ENCODE peak calls at places on chromosome 16, in eight cellular contexts. O is NCI-H1694; L is hippocampal formation; J is stimulated activated CD8-positive, alpha-beta memory T cell treated with anti-CD3 and anti-CD28 coated beads, Interleukin-7, amount 100 ng/mL, for 48 hours; E is HTR-8/SVneo; A is cardiac fibroblast; U is T-helper 1 cell; N is A549. C is an unnamed sample.

GRCh38 chr16:29315916-29316517 is 90.5 kb downstream of the NPIPB11 start:
- DNase-seq in O (no peak), L (no peak), J (no peak), E (no peak), A (no peak), U (no peak), N (no peak), C (no peak)

GRCh38 chr16:51881731-51882130 is 665.2 kb downstream of the TOX3 start:
- DNase-seq in O (no peak), L (no peak), J (no peak), E (no peak), A (peak; percentile 81), U (no peak), N (no peak), C (peak; percentile 17)

GRCh38 chr16:11109551-11109950 is 146.5 kb downstream of the SOCS1 start:
- DNase-seq in O (no peak), L (no peak), J (no peak), E (no peak), A (no peak), U (no peak), N (no peak), C (peak; percentile 48)

GRCh38 chr16:57279780-57280638 is 4.5 kb downstream of the PLLP start:
- DNase-seq in O (no peak), L (no peak), J (no peak), E (no peak), A (no peak), U (no peak), N (no peak), C (no peak)

GRCh38 chr16:85331685-85332084 is 219.4 kb upstream of the CIBAR2 start:
- DNase-seq in O (no peak), L (no peak), J (no peak), E (no peak), A (no peak), U (no peak), N (no peak), C (peak; percentile 44)

GRCh38 chr16:57619606-57620315 is 8.7 kb upstream of the ADGRG1 start:
- DNase-seq in O (no peak), L (no peak), J (no peak), E (no peak), A (no peak), U (no peak), N (no peak), C (no peak)

GRCh38 chr16:72425571-72426341 is 253.8 kb upstream of the PMFBP1 start:
- DNase-seq in O (peak; percentile 70), L (peak; percentile 79), J (no peak), E (no peak), A (no peak), U (no peak), N (no peak), C (peak; percentile 55)

GRCh38 chr16:3458852-3459361 is 15.4 kb downstream of the NAA60 start:
- DNase-seq in O (no peak), L (no peak), J (no peak), E (no peak), A (peak; percentile 31), U (no peak), N (peak; percentile 81), C (no peak)

GRCh38 chr16:79885320-79885719 is 284.8 kb upstream of the MAF start:
- DNase-seq in O (peak; percentile 4), L (no peak), J (no peak), E (no peak), A (no peak), U (no peak), N (no peak), C (no peak)

GRCh38 chr16:85309656-85310587 is 197.7 kb upstream of the CIBAR2 start:
- DNase-seq in O (no peak), L (peak; percentile 86), J (no peak), E (no peak), A (no peak), U (no peak), N (no peak), C (no peak)

GRCh38 chr16:30805370-30806169 is 18.6 kb upstream of the ZNF629 start:
- DNase-seq in O (peak; percentile 6), L (peak; percentile 86), J (no peak), E (peak; percentile 93), A (peak; percentile 82), U (peak; percentile 35), N (peak; percentile 89), C (peak; percentile 82)

GRCh38 chr16:53865492-53865863 is 161.5 kb downstream of the FTO start:
- DNase-seq in O (no peak), L (peak; percentile 51), J (no peak), E (no peak), A (peak; percentile 91), U (no peak), N (peak; percentile 3), C (peak; percentile 81)

GRCh38 chr16:81071816-81072215 is 5.2 kb downstream of the C16orf46 start:
- DNase-seq in O (no peak), L (no peak), J (no peak), E (peak; percentile 35), A (peak; percentile 60), U (no peak), N (no peak), C (peak; percentile 67)

GRCh38 chr16:79006206-79006605 is 594.3 kb downstream of the MAF start:
- DNase-seq in O (no peak), L (no peak), J (no peak), E (no peak), A (no peak), U (no peak), N (no peak), C (no peak)